ENCODE peak calls at places on chromosomes 13 and 19, in seven cellular contexts. F is pancreas; T is IMR-90; Z is lung; M is CD4-positive, alpha-beta T cell; P is AG04450; U is endodermal cell. L is an unnamed sample. For H3K9me3, the result is how much of the 10 kb centered on the place peaks cover.

GRCh38 chr13:95641961-95642621 is 2.4 kb downstream of the DZIP1 start:
- DNase-seq in F (peak), T (peak), Z (peak), M (no peak), P (no peak), U (peak), L (peak)

GRCh38 chr19:33622809-33623511 is 1.2 kb downstream of the CHST8 start:
- DNase-seq in F (no peak), T (no peak), Z (no peak), M (no peak), P (no peak), U (peak), L (no peak)

GRCh38 chr13:35389535-35389934 is 87.0 kb downstream of the MAB21L1 start:
- DNase-seq in F (no peak), T (no peak), Z (no peak), M (no peak), P (no peak), U (no peak), L (no peak)

GRCh38 chr13:110163020-110163658 is 143.8 kb downstream of the COL4A1 start:
- DNase-seq in F (no peak), T (no peak), Z (no peak), M (no peak), P (no peak), U (peak), L (no peak)

GRCh38 chr19:44745386-44745831 is 3.1 kb upstream of the BCL3 start:
- DNase-seq in F (peak), T (peak), Z (peak), M (no peak), P (no peak), U (peak), L (peak)

GRCh38 chr19:5150902-5151741 is 182.2 kb downstream of the KDM4B start:
- DNase-seq in F (no peak), T (no peak), Z (no peak), M (no peak), P (no peak), U (no peak), L (peak)

GRCh38 chr13:57787058-57787791 is 155.7 kb downstream of the PCDH17 start:
- DNase-seq in F (no peak), T (no peak), Z (no peak), M (no peak), P (no peak), U (peak), L (no peak)

GRCh38 chr13:113272791-113273190 is 24.2 kb upstream of the LAMP1 start:
- DNase-seq in F (no peak), T (no peak), Z (no peak), M (no peak), P (no peak), U (no peak), L (no peak)

GRCh38 chr13:48492123-48493075 is 40.5 kb downstream of the RCBTB2 start:
- DNase-seq in F (peak), T (peak), Z (peak), M (peak), P (no peak), U (no peak), L (peak)

GRCh38 chr13:81957121-81957520 is 1616.2 kb upstream of the SPRY2 start:
- DNase-seq in F (no peak), T (no peak), Z (no peak), M (no peak), P (no peak), U (peak), L (no peak)

GRCh38 chr19:30936276-30936675 is 413.0 kb downstream of the TSHZ3 start:
- DNase-seq in F (no peak), T (no peak), Z (peak), M (no peak), P (no peak), U (no peak), L (no peak)

GRCh38 chr19:45863840-45864628 is at the start of gene FOXA3:
- DNase-seq in F (peak), T (peak), Z (no peak), M (peak), P (no peak), U (peak), L (no peak)

GRCh38 chr19:30997222-30997621 is 352.0 kb downstream of the TSHZ3 start:
- DNase-seq in F (no peak), T (no peak), Z (no peak), M (no peak), P (no peak), U (no peak), L (no peak)

GRCh38 chr13:94263038-94263437 is 216.4 kb downstream of the DCT start:
- DNase-seq in F (no peak), T (no peak), Z (no peak), M (no peak), P (no peak), U (no peak), L (no peak)

GRCh38 chr13:113581871-113582270 is 2.7 kb upstream of the TFDP1 start:
- DNase-seq in F (peak), T (no peak), Z (no peak), M (no peak), P (no peak), U (peak), L (no peak)

GRCh38 chr13:75704942-75705320 is 68.8 kb downstream of the LMO7 start:
- DNase-seq in F (peak), T (no peak), Z (peak), M (no peak), P (no peak), U (no peak), L (no peak)

GRCh38 chr13:45119469-45119989 is 781 bp upstream of the GTF2F2 start:
- DNase-seq in F (no peak), T (peak), Z (no peak), M (peak), P (peak), U (peak), L (no peak)

GRCh38 chr13:45674908-45675307 is 27.2 kb upstream of the CBY2 start:
- DNase-seq in F (no peak), T (peak), Z (no peak), M (no peak), P (no peak), U (no peak), L (no peak)

GRCh38 chr13:72983085-72983768 is 75.6 kb upstream of the KLF5 start:
- DNase-seq in F (peak), T (peak), Z (peak), M (no peak), P (peak), U (no peak), L (no peak)

GRCh38 chr13:98541701-98542203 is 35.2 kb downstream of the STK24 start:
- DNase-seq in F (no peak), T (no peak), Z (no peak), M (no peak), P (no peak), U (no peak), L (no peak)

GRCh38 chr13:45975337-45975736 is 77.2 kb downstream of the ZC3H13 start:
- DNase-seq in F (no peak), T (no peak), Z (no peak), M (no peak), P (no peak), U (no peak), L (no peak)

GRCh38 chr19:34173145-34173956 is 1.0 kb downstream of the LSM14A start:
- DNase-seq in F (peak), T (peak), Z (peak), M (no peak), P (no peak), U (peak), L (no peak)

GRCh38 chr19:45331411-45331810 is 8.7 kb upstream of the CKM start:
- DNase-seq in F (no peak), T (no peak), Z (no peak), M (no peak), P (no peak), U (no peak), L (no peak)

GRCh38 chr13:24264976-24265375 is 44.4 kb upstream of the C1QTNF9 start:
- DNase-seq in F (no peak), T (no peak), Z (peak), M (peak), P (no peak), U (no peak), L (no peak)

GRCh38 chr19:45439569-45440258 is 16.0 kb upstream of the ERCC1 start:
- DNase-seq in F (peak), T (peak), Z (peak), M (peak), P (no peak), U (peak), L (peak)

GRCh38 chr13:98471895-98472294 is 105.0 kb downstream of the STK24 start:
- DNase-seq in F (no peak), T (no peak), Z (no peak), M (no peak), P (no peak), U (no peak), L (peak)

GRCh38 chr13:95660981-95661581 is 15.9 kb upstream of the DNAJC3 start:
- DNase-seq in F (no peak), T (peak), Z (no peak), M (no peak), P (no peak), U (no peak), L (no peak)

GRCh38 chr19:39345956-39346355 is 3.7 kb downstream of the SAMD4B start:
- DNase-seq in F (no peak), T (no peak), Z (no peak), M (no peak), P (no peak), U (no peak), L (no peak)
- TF ChIP-seq CTCF in F (no peak), T (no peak), Z (no peak), M (no peak), P (peak), U (peak), L (no peak)

DNA sequence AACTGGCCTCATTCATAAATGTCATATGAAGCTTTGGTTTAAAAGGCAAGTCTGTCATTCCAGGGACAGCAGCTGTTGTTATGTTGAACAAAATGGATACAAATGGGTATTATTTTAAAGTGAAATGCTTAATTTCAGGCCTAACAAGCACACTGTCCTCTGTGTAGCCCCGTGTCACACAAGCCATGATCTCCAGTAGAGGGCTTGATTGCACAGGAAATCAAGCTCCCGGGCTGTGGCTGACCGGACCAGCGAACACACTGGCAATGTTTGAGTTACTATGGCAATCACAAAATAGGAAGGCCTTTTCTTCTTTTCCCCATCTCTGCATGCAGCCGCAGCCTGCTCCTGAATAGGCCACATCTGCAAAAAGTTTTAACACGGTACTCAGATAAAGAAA is 64.0 kb upstream of the GSX1 start:
- DNase-seq in F (no peak), T (no peak), Z (no peak), M (no peak), P (no peak), U (peak), L (no peak)
- H3K27ac ChIP-seq in F (no peak), T (no peak), Z (no peak), M (no peak), P (no peak), U (peak), L (no peak)

GRCh38 chr19:56377105-56377924 is 16.0 kb downstream of the ZNF582 start:
- DNase-seq in F (no peak), T (no peak), Z (no peak), M (no peak), P (no peak), U (no peak), L (no peak)
- H3K9me3 ChIP-seq in F (under half), T (under half), Z (under half), M (half or more), P (under half), U (half or more), L (half or more)

GRCh38 chr19:42606660-42607351 is 12.1 kb upstream of the CEACAM8 start:
- DNase-seq in F (peak), T (peak), Z (peak), M (peak), P (no peak), U (peak), L (peak)
- TF ChIP-seq CTCF in F (peak), T (peak), Z (peak), M (peak), P (peak), U (peak), L (peak)

DNA sequence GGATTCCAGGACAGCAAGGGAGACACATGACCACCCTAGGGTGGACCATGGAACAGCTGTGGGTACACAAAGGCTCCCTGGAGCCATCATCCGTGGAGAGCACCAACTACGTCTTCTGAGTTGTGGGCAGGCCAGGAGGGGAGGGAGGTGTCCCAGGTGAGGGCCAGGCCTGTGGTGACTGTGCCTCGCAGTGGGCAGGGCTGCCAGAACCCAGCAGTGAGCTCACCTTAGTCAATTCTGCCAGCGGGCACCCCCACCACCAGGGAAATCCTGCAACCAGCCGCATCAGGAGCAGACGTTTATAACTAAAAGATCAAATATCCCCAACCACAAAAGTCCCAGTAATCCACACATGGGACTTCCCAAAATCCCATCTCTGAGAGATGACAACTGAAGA is 19.6 kb downstream of the ELL start:
- DNase-seq in F (no peak), T (no peak), Z (no peak), M (no peak), P (no peak), U (no peak), L (no peak)
- H3K27ac ChIP-seq in F (peak), T (no peak), Z (no peak), M (no peak), P (no peak), U (no peak), L (peak)

GRCh38 chr19:27777242-27777641 is 1435.7 kb downstream of the UQCRFS1 start:
- DNase-seq in F (no peak), T (no peak), Z (no peak), M (no peak), P (no peak), U (peak), L (no peak)
- H3K9me3 ChIP-seq in F (under half), T (under half), Z (under half), M (half or more), P (under half), U (half or more), L (under half)